ENCODE peak calls at places on chromosomes 4 and X, in six cellular contexts. One of them, this sample, is unnamed.

GRCh38 chr4:137922721-137923120 is 319.4 kb downstream of the SLC7A11 start:
- DNase-seq in mammary epithelial cell: no peak
- DNase-seq in adrenal gland: no peak
- DNase-seq in RWPE1: no peak
- DNase-seq in astrocyte of the cerebellum: no peak
- DNase-seq in choroid plexus epithelial cell: no peak
- DNase-seq in this sample: no peak

GRCh38 chrX:76279007-76279406 is 106.1 kb downstream of the PBDC1 start:
- DNase-seq in mammary epithelial cell: peak
- DNase-seq in adrenal gland: peak
- DNase-seq in RWPE1: peak
- DNase-seq in astrocyte of the cerebellum: peak
- DNase-seq in choroid plexus epithelial cell: peak
- DNase-seq in this sample: peak

GRCh38 chrX:10926906-10927305 is 184.2 kb upstream of the HCCS start:
- DNase-seq in mammary epithelial cell: no peak
- DNase-seq in adrenal gland: no peak
- DNase-seq in RWPE1: no peak
- DNase-seq in astrocyte of the cerebellum: no peak
- DNase-seq in choroid plexus epithelial cell: no peak
- DNase-seq in this sample: no peak

GRCh38 chrX:24506082-24506481 is 41.0 kb downstream of the PDK3 start:
- DNase-seq in mammary epithelial cell: peak
- DNase-seq in adrenal gland: no peak
- DNase-seq in RWPE1: peak
- DNase-seq in astrocyte of the cerebellum: no peak
- DNase-seq in choroid plexus epithelial cell: peak
- DNase-seq in this sample: no peak

GRCh38 chr4:30837131-30837539 is 117.0 kb downstream of the PCDH7 start:
- DNase-seq in mammary epithelial cell: no peak
- DNase-seq in adrenal gland: no peak
- DNase-seq in RWPE1: peak
- DNase-seq in astrocyte of the cerebellum: peak
- DNase-seq in choroid plexus epithelial cell: peak
- DNase-seq in this sample: no peak

GRCh38 chrX:24424948-24425347 is 40.1 kb upstream of the PDK3 start:
- DNase-seq in mammary epithelial cell: no peak
- DNase-seq in adrenal gland: no peak
- DNase-seq in RWPE1: no peak
- DNase-seq in astrocyte of the cerebellum: no peak
- DNase-seq in choroid plexus epithelial cell: peak
- DNase-seq in this sample: no peak

GRCh38 chr4:128393111-128393704 is 105.6 kb upstream of the PGRMC2 start:
- DNase-seq in mammary epithelial cell: no peak
- DNase-seq in adrenal gland: no peak
- DNase-seq in RWPE1: no peak
- DNase-seq in astrocyte of the cerebellum: no peak
- DNase-seq in choroid plexus epithelial cell: peak
- DNase-seq in this sample: no peak

GRCh38 chr4:101527186-101527585 is 179.9 kb upstream of the PPP3CA start:
- DNase-seq in mammary epithelial cell: peak
- DNase-seq in adrenal gland: no peak
- DNase-seq in RWPE1: no peak
- DNase-seq in astrocyte of the cerebellum: no peak
- DNase-seq in choroid plexus epithelial cell: no peak
- DNase-seq in this sample: no peak

GRCh38 chr4:163448541-163449203 is 24.9 kb downstream of the TKTL2 start:
- DNase-seq in mammary epithelial cell: peak
- DNase-seq in adrenal gland: no peak
- DNase-seq in RWPE1: peak
- DNase-seq in astrocyte of the cerebellum: peak
- DNase-seq in choroid plexus epithelial cell: peak
- DNase-seq in this sample: no peak

GRCh38 chrX:87900320-87900908 is 382.8 kb downstream of the KLHL4 start:
- DNase-seq in mammary epithelial cell: peak
- DNase-seq in adrenal gland: no peak
- DNase-seq in RWPE1: no peak
- DNase-seq in astrocyte of the cerebellum: no peak
- DNase-seq in choroid plexus epithelial cell: no peak
- DNase-seq in this sample: no peak

GRCh38 chr4:182847956-182848450 is 69.2 kb downstream of the DCTD start:
- DNase-seq in mammary epithelial cell: no peak
- DNase-seq in adrenal gland: no peak
- DNase-seq in RWPE1: no peak
- DNase-seq in astrocyte of the cerebellum: no peak
- DNase-seq in choroid plexus epithelial cell: no peak
- DNase-seq in this sample: no peak

GRCh38 chr4:41287005-41287404 is 30.3 kb downstream of the UCHL1 start:
- DNase-seq in mammary epithelial cell: no peak
- DNase-seq in adrenal gland: no peak
- DNase-seq in RWPE1: no peak
- DNase-seq in astrocyte of the cerebellum: no peak
- DNase-seq in choroid plexus epithelial cell: peak
- DNase-seq in this sample: no peak

GRCh38 chr4:122775987-122776836 is 43.7 kb downstream of the BBS12 start:
- DNase-seq in mammary epithelial cell: peak
- DNase-seq in adrenal gland: no peak
- DNase-seq in RWPE1: no peak
- DNase-seq in astrocyte of the cerebellum: no peak
- DNase-seq in choroid plexus epithelial cell: no peak
- DNase-seq in this sample: no peak

GRCh38 chr4:101774807-101775206 is 15.7 kb upstream of the BANK1 start:
- DNase-seq in mammary epithelial cell: no peak
- DNase-seq in adrenal gland: no peak
- DNase-seq in RWPE1: no peak
- DNase-seq in astrocyte of the cerebellum: no peak
- DNase-seq in choroid plexus epithelial cell: peak
- DNase-seq in this sample: no peak

GRCh38 chr4:150096625-150097024 is 18.4 kb downstream of the DCLK2 start:
- DNase-seq in mammary epithelial cell: no peak
- DNase-seq in adrenal gland: no peak
- DNase-seq in RWPE1: no peak
- DNase-seq in astrocyte of the cerebellum: no peak
- DNase-seq in choroid plexus epithelial cell: no peak
- DNase-seq in this sample: no peak

GRCh38 chr4:186651624-186652023 is 72.0 kb downstream of the FAT1 start:
- DNase-seq in mammary epithelial cell: no peak
- DNase-seq in adrenal gland: peak
- DNase-seq in RWPE1: no peak
- DNase-seq in astrocyte of the cerebellum: peak
- DNase-seq in choroid plexus epithelial cell: peak
- DNase-seq in this sample: no peak

GRCh38 chr4:145960012-145960411 is 21.4 kb upstream of the ZNF827 start:
- DNase-seq in mammary epithelial cell: peak
- DNase-seq in adrenal gland: no peak
- DNase-seq in RWPE1: no peak
- DNase-seq in astrocyte of the cerebellum: no peak
- DNase-seq in choroid plexus epithelial cell: peak
- DNase-seq in this sample: no peak

GRCh38 chr4:80081566-80081965 is 8.5 kb upstream of the ANTXR2 start:
- DNase-seq in mammary epithelial cell: peak
- DNase-seq in adrenal gland: no peak
- DNase-seq in RWPE1: peak
- DNase-seq in astrocyte of the cerebellum: no peak
- DNase-seq in choroid plexus epithelial cell: no peak
- DNase-seq in this sample: no peak

GRCh38 chr4:60463846-60464502 is 736.2 kb upstream of the ADGRL3 start:
- DNase-seq in mammary epithelial cell: peak
- DNase-seq in adrenal gland: no peak
- DNase-seq in RWPE1: no peak
- DNase-seq in astrocyte of the cerebellum: no peak
- DNase-seq in choroid plexus epithelial cell: peak
- DNase-seq in this sample: no peak

GRCh38 chr4:106986486-106986885 is 49.6 kb downstream of the DKK2 start:
- DNase-seq in mammary epithelial cell: peak
- DNase-seq in adrenal gland: no peak
- DNase-seq in RWPE1: no peak
- DNase-seq in astrocyte of the cerebellum: peak
- DNase-seq in choroid plexus epithelial cell: peak
- DNase-seq in this sample: no peak

GRCh38 chr4:134727696-134728095 is 526.1 kb upstream of the PABPC4L start:
- DNase-seq in mammary epithelial cell: no peak
- DNase-seq in adrenal gland: no peak
- DNase-seq in RWPE1: no peak
- DNase-seq in astrocyte of the cerebellum: no peak
- DNase-seq in choroid plexus epithelial cell: no peak
- DNase-seq in this sample: no peak

GRCh38 chr4:158805628-158806471 is 37.0 kb downstream of the FNIP2 start:
- DNase-seq in mammary epithelial cell: peak
- DNase-seq in adrenal gland: no peak
- DNase-seq in RWPE1: peak
- DNase-seq in astrocyte of the cerebellum: no peak
- DNase-seq in choroid plexus epithelial cell: no peak
- DNase-seq in this sample: no peak

GRCh38 chr4:2814627-2815026 is 21.7 kb downstream of the SH3BP2 start:
- DNase-seq in mammary epithelial cell: no peak
- DNase-seq in adrenal gland: no peak
- DNase-seq in RWPE1: no peak
- DNase-seq in astrocyte of the cerebellum: no peak
- DNase-seq in choroid plexus epithelial cell: no peak
- DNase-seq in this sample: no peak

GRCh38 chr4:8438743-8439142 is 1.8 kb downstream of the ACOX3 start:
- DNase-seq in mammary epithelial cell: no peak
- DNase-seq in adrenal gland: no peak
- DNase-seq in RWPE1: no peak
- DNase-seq in astrocyte of the cerebellum: no peak
- DNase-seq in choroid plexus epithelial cell: no peak
- DNase-seq in this sample: no peak

GRCh38 chrX:42524374-42524773 is 253.6 kb downstream of the PPP1R2C start:
- DNase-seq in mammary epithelial cell: peak
- DNase-seq in adrenal gland: no peak
- DNase-seq in RWPE1: no peak
- DNase-seq in astrocyte of the cerebellum: peak
- DNase-seq in choroid plexus epithelial cell: peak
- DNase-seq in this sample: no peak

GRCh38 chr4:109183851-109184345 is 118.6 kb downstream of the COL25A1 start:
- DNase-seq in mammary epithelial cell: no peak
- DNase-seq in adrenal gland: no peak
- DNase-seq in RWPE1: no peak
- DNase-seq in astrocyte of the cerebellum: no peak
- DNase-seq in choroid plexus epithelial cell: no peak
- DNase-seq in this sample: no peak
- TF ChIP-seq CTCF in mammary epithelial cell: no peak
- TF ChIP-seq CTCF in adrenal gland: no peak
- TF ChIP-seq CTCF in RWPE1: no peak
- TF ChIP-seq CTCF in astrocyte of the cerebellum: no peak
- TF ChIP-seq CTCF in choroid plexus epithelial cell: no peak
- TF ChIP-seq CTCF in this sample: no peak

DNA sequence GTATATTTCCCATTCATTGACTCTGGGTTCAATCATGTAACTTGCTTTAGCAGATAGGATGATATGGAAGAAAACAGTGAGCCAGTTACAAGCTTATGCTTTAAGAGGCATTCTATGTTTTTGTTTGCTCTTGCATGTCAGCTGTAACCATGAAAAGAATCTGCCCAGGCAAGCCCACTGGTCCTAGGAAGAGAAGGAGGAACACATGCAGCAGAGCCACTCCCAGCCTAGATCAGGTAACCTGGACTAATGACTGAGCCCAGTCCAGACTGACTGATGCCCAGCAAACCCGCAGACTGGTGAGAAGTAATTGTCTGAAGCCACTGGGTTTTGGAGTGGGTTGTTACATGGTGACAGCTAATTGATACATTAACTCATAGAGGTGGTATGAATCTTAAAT is 167.9 kb downstream of the COL4A6 start:
- DNase-seq in mammary epithelial cell: peak
- DNase-seq in adrenal gland: no peak
- DNase-seq in RWPE1: peak
- DNase-seq in astrocyte of the cerebellum: no peak
- DNase-seq in choroid plexus epithelial cell: peak
- DNase-seq in this sample: no peak
- TF ChIP-seq CTCF in mammary epithelial cell: no peak
- TF ChIP-seq CTCF in adrenal gland: no peak
- TF ChIP-seq CTCF in RWPE1: no peak
- TF ChIP-seq CTCF in astrocyte of the cerebellum: no peak
- TF ChIP-seq CTCF in choroid plexus epithelial cell: no peak
- TF ChIP-seq CTCF in this sample: no peak

DNA sequence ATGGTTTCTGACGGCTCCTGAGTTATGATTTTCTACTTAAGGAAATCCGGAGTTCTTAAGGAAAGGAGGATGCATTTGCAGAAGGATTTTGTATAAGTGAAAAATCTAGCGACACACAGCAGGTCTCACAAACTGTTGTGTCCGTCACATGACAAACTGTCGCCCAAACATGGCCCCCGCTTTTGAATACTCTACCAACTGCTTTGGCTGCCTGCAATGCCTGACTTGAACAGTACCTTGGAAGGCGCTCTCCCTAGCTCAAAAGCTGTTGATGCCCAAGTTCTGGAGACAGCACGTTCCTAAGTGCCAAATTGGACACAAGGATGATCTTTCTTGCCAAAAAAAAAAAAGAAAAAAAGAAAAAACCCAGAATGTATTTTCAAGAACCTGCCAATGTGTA is 103.2 kb downstream of the ENPP6 start:
- DNase-seq in mammary epithelial cell: no peak
- DNase-seq in adrenal gland: no peak
- DNase-seq in RWPE1: no peak
- DNase-seq in astrocyte of the cerebellum: no peak
- DNase-seq in choroid plexus epithelial cell: no peak
- DNase-seq in this sample: no peak
- TF ChIP-seq CTCF in mammary epithelial cell: no peak
- TF ChIP-seq CTCF in adrenal gland: no peak
- TF ChIP-seq CTCF in RWPE1: no peak
- TF ChIP-seq CTCF in astrocyte of the cerebellum: no peak
- TF ChIP-seq CTCF in choroid plexus epithelial cell: no peak
- TF ChIP-seq CTCF in this sample: no peak

GRCh38 chrX:2320580-2321327 is 180.0 kb downstream of the DHRSX start:
- DNase-seq in mammary epithelial cell: no peak
- DNase-seq in adrenal gland: peak
- DNase-seq in RWPE1: no peak
- DNase-seq in astrocyte of the cerebellum: no peak
- DNase-seq in choroid plexus epithelial cell: peak
- DNase-seq in this sample: peak

GRCh38 chrX:2318371-2318770 is 182.4 kb downstream of the DHRSX start:
- DNase-seq in mammary epithelial cell: no peak
- DNase-seq in adrenal gland: no peak
- DNase-seq in RWPE1: no peak
- DNase-seq in astrocyte of the cerebellum: no peak
- DNase-seq in choroid plexus epithelial cell: no peak
- DNase-seq in this sample: no peak

GRCh38 chrX:2317527-2318055 is 183.2 kb downstream of the DHRSX start:
- DNase-seq in mammary epithelial cell: no peak
- DNase-seq in adrenal gland: no peak
- DNase-seq in RWPE1: no peak
- DNase-seq in astrocyte of the cerebellum: no peak
- DNase-seq in choroid plexus epithelial cell: no peak
- DNase-seq in this sample: no peak

GRCh38 chrX:2321411-2321810 is 179.4 kb downstream of the DHRSX start:
- DNase-seq in mammary epithelial cell: no peak
- DNase-seq in adrenal gland: no peak
- DNase-seq in RWPE1: no peak
- DNase-seq in astrocyte of the cerebellum: no peak
- DNase-seq in choroid plexus epithelial cell: no peak
- DNase-seq in this sample: no peak

DNA sequence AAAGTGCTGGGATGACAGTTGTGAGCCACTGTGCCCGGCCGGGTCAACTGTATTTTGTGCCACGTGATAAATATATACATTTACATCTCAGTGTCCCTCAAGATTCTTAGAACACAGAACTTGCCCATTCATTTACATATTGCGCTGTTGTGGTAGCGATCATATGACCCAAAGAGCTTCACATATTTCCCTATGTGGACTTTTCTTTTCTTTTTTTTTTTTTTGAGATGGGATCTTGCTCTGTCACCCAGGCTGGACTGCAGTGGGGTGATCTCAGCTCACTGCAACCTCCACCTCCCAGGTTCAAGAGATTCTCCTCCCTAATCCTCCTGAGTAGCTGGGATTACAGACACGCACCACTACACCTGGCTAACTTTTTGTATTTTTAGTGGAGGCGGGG is 180.7 kb downstream of the DHRSX start:
- DNase-seq in mammary epithelial cell: no peak
- DNase-seq in adrenal gland: no peak
- DNase-seq in RWPE1: no peak
- DNase-seq in astrocyte of the cerebellum: no peak
- DNase-seq in choroid plexus epithelial cell: no peak
- DNase-seq in this sample: no peak
- TF ChIP-seq CTCF in mammary epithelial cell: no peak
- TF ChIP-seq CTCF in adrenal gland: no peak
- TF ChIP-seq CTCF in RWPE1: no peak
- TF ChIP-seq CTCF in astrocyte of the cerebellum: no peak
- TF ChIP-seq CTCF in choroid plexus epithelial cell: no peak
- TF ChIP-seq CTCF in this sample: no peak